ENCODE peak calls at places on chromosomes 2 and 18, in four cellular contexts. One of them, this sample, is unnamed.

GRCh38 chr2:205017381-205017780 is 472.1 kb downstream of the PARD3B start:
- DNase-seq in cardiac muscle cell: no peak
- DNase-seq in kidney: no peak
- DNase-seq in right cardiac atrium: no peak
- DNase-seq in this sample: no peak

GRCh38 chr18:58615150-58616132 is 13.4 kb downstream of the ALPK2 start:
- DNase-seq in right cardiac atrium: no peak
- DNase-seq in kidney: no peak
- DNase-seq in cardiac muscle cell: no peak
- DNase-seq in this sample: peak

GRCh38 chr2:12061317-12061716 is 314.9 kb downstream of the LPIN1 start:
- DNase-seq in right cardiac atrium: no peak
- DNase-seq in cardiac muscle cell: no peak
- DNase-seq in kidney: no peak
- DNase-seq in this sample: no peak

GRCh38 chr2:206840999-206841398 is 75.6 kb downstream of the FASTKD2 start:
- DNase-seq in cardiac muscle cell: no peak
- DNase-seq in right cardiac atrium: no peak
- DNase-seq in kidney: no peak
- DNase-seq in this sample: no peak

GRCh38 chr2:135030826-135031225 is 16.4 kb downstream of the MAP3K19 start:
- DNase-seq in kidney: no peak
- DNase-seq in right cardiac atrium: no peak
- DNase-seq in cardiac muscle cell: peak
- DNase-seq in this sample: no peak

GRCh38 chr2:216696751-216697560 is 1.6 kb upstream of the IGFBP5 start:
- DNase-seq in cardiac muscle cell: peak
- DNase-seq in kidney: no peak
- DNase-seq in right cardiac atrium: no peak
- DNase-seq in this sample: no peak

GRCh38 chr2:218168635-218169462 is 2.1 kb upstream of the CXCR1 start:
- DNase-seq in right cardiac atrium: no peak
- DNase-seq in kidney: no peak
- DNase-seq in cardiac muscle cell: peak
- DNase-seq in this sample: peak

GRCh38 chr2:111666160-111666559 is 217.8 kb downstream of the ANAPC1 start:
- DNase-seq in cardiac muscle cell: no peak
- DNase-seq in kidney: no peak
- DNase-seq in right cardiac atrium: no peak
- DNase-seq in this sample: peak

GRCh38 chr18:34947711-34948125 is 93.5 kb upstream of the MAPRE2 start:
- DNase-seq in cardiac muscle cell: peak
- DNase-seq in kidney: no peak
- DNase-seq in right cardiac atrium: no peak
- DNase-seq in this sample: no peak

GRCh38 chr18:65725421-65726050 is 25.3 kb upstream of the CDH7 start:
- DNase-seq in kidney: no peak
- DNase-seq in right cardiac atrium: peak
- DNase-seq in cardiac muscle cell: peak
- DNase-seq in this sample: peak

GRCh38 chr18:55390898-55391297 is 197.1 kb downstream of the TCF4 start:
- DNase-seq in kidney: no peak
- DNase-seq in cardiac muscle cell: no peak
- DNase-seq in right cardiac atrium: no peak
- DNase-seq in this sample: no peak

GRCh38 chr2:20432714-20433113 is 14.2 kb upstream of the RHOB start:
- DNase-seq in kidney: no peak
- DNase-seq in right cardiac atrium: no peak
- DNase-seq in cardiac muscle cell: no peak
- DNase-seq in this sample: no peak

GRCh38 chr2:50851891-50852290 is 180.0 kb downstream of the NRXN1 start:
- DNase-seq in kidney: no peak
- DNase-seq in cardiac muscle cell: no peak
- DNase-seq in right cardiac atrium: no peak
- DNase-seq in this sample: no peak

GRCh38 chr2:240962371-240963064 is 35.9 kb upstream of the SNED1 start:
- DNase-seq in right cardiac atrium: peak
- DNase-seq in cardiac muscle cell: peak
- DNase-seq in kidney: peak
- DNase-seq in this sample: peak

GRCh38 chr2:48852938-48853337 is 97.4 kb upstream of the LHCGR start:
- DNase-seq in right cardiac atrium: no peak
- DNase-seq in cardiac muscle cell: peak
- DNase-seq in kidney: no peak
- DNase-seq in this sample: no peak

GRCh38 chr2:126227250-126227649 is 428.7 kb upstream of the GYPC start:
- DNase-seq in cardiac muscle cell: peak
- DNase-seq in right cardiac atrium: no peak
- DNase-seq in kidney: no peak
- DNase-seq in this sample: no peak

GRCh38 chr2:207258191-207258991 is 92.6 kb upstream of the KLF7 start:
- DNase-seq in right cardiac atrium: peak
- DNase-seq in kidney: peak
- DNase-seq in cardiac muscle cell: peak
- DNase-seq in this sample: peak

GRCh38 chr2:2826209-2826551 is 495.1 kb upstream of the MYT1L start:
- DNase-seq in right cardiac atrium: no peak
- DNase-seq in kidney: no peak
- DNase-seq in cardiac muscle cell: no peak
- DNase-seq in this sample: peak

DNA sequence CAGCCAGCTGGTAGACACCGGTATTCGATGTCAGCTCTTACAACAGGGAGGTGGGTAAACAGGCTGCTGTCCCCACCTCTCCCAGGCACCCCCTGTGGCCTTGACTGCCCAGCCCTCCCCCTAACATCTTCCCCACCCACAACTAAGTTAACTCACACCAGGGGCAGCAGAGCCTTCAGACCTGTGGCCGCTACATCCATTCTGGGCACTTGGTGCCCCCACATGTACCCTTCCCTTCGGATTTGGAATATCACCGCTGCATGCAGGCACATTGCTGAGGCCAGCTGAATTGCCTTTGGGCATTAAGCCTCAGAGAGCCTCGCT is 130.3 kb downstream of the MYCN start:
- DNase-seq in cardiac muscle cell: no peak
- DNase-seq in right cardiac atrium: no peak
- DNase-seq in kidney: no peak
- DNase-seq in this sample: no peak
- H3K27ac ChIP-seq in cardiac muscle cell: no peak
- H3K27ac ChIP-seq in right cardiac atrium: no peak
- H3K27ac ChIP-seq in kidney: no peak
- H3K27ac ChIP-seq in this sample: no peak

GRCh38 chr2:195367713-195368529 is 289.1 kb upstream of the SLC39A10 start:
- DNase-seq in kidney: no peak
- DNase-seq in cardiac muscle cell: no peak
- DNase-seq in right cardiac atrium: no peak
- DNase-seq in this sample: no peak
- H3K27ac ChIP-seq in kidney: no peak
- H3K27ac ChIP-seq in cardiac muscle cell: no peak
- H3K27ac ChIP-seq in right cardiac atrium: no peak
- H3K27ac ChIP-seq in this sample: no peak

DNA sequence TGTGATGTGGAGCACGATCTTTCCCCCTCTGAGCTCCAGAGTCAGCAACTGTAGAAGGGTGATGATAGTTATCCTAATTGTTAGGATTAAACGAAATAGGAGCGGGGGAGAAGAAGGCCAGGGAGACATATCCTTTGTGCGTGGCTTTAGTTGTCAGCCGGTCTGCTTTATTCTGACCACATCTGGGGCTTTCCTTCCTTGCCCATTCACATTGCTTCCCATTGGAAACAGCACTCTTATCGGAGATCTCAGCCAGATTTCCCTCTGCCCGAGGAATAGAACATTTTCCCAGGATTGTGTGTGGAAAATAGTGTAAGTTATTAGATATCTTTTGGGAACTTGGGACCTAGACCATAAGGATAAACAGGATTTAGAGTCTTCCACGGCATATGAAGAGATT is 1.5 kb downstream of the RALB start:
- DNase-seq in right cardiac atrium: no peak
- DNase-seq in kidney: no peak
- DNase-seq in cardiac muscle cell: no peak
- DNase-seq in this sample: no peak
- H3K27ac ChIP-seq in right cardiac atrium: no peak
- H3K27ac ChIP-seq in kidney: no peak
- H3K27ac ChIP-seq in cardiac muscle cell: no peak
- H3K27ac ChIP-seq in this sample: peak

DNA sequence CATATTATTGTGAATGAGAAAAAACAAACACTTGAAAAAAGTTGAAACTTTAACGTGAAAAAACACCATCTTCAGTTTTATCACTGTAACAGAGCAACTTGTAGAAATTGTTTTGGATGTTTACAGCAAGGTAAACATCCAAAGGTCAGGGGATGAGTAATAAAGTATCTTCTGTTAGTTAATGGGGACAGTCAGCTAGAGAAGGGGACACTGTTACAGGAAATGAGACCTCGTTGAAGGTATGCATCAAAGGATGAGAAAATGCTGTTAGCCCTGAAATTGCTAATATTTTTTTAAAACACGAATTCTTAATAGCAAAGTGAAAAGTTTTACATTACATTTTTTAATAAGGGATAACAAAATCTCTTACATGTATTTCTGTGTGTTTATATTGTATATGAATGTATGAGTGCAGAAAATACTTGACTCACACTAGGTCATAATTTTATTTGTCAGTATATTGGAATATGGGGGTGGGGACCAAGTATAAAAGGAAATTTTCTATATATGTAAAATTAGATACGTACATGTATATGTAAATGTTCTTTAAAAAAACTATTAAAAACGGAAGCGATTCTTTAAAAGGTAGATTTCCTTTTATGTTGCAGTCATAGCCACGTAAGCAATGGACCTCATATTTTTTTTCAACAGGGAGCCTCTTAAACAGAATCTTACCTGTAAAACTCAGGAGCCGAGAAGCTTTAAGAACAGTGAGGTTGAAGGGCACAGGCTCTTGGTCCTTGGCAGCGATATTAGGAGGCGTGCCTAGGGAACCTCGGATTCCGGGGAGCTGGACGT is 3.1 kb downstream of the RHBDD1 start:
- DNase-seq in right cardiac atrium: no peak
- DNase-seq in kidney: no peak
- DNase-seq in cardiac muscle cell: no peak
- DNase-seq in this sample: no peak
- H3K27ac ChIP-seq in right cardiac atrium: no peak
- H3K27ac ChIP-seq in kidney: no peak
- H3K27ac ChIP-seq in cardiac muscle cell: no peak
- H3K27ac ChIP-seq in this sample: no peak